ENCODE peak calls at places on chromosomes 4 and X, in five cellular contexts. I is IMR-90, N is A549, H is H1, G is HepG2. D is an unnamed sample.

GRCh38 chr4:16897351-16897750 is 1.1 kb downstream of the LDB2 start:
- DNase-seq in I (peak; percentile 30), N (no peak), H (no peak), G (no peak), D (no peak)

GRCh38 chrX:31258163-31258562 is 186.3 kb upstream of the FTHL17 start:
- DNase-seq in I (no peak), N (no peak), H (no peak), G (no peak), D (no peak)

GRCh38 chr4:79042079-79042674 is 102.9 kb upstream of the PAQR3 start:
- DNase-seq in I (peak; percentile 22), N (peak; percentile 12), H (no peak), G (peak; percentile 3), D (peak; percentile 51)

GRCh38 chr4:130073145-130073790 is 977.3 kb downstream of the C4orf33 start:
- DNase-seq in I (no peak), N (no peak), H (no peak), G (peak; percentile 8), D (no peak)

GRCh38 chr4:186755550-186756519 is 32.2 kb upstream of the FAT1 start:
- DNase-seq in I (peak; percentile 22), N (peak; percentile 24), H (no peak), G (peak; percentile 97), D (no peak)

GRCh38 chr4:8294036-8294435 is 24.5 kb downstream of the HTRA3 start:
- DNase-seq in I (no peak), N (no peak), H (no peak), G (no peak), D (no peak)

GRCh38 chr4:163484906-163485305 is 9.6 kb upstream of the TMA16 start:
- DNase-seq in I (peak; percentile 51), N (peak; percentile 49), H (peak; percentile 76), G (peak; percentile 41), D (peak; percentile 58)

GRCh38 chr4:43277003-43277402 is 384.5 kb downstream of the GRXCR1 start:
- DNase-seq in I (peak; percentile 69), N (no peak), H (no peak), G (no peak), D (no peak)

GRCh38 chrX:74420194-74421035 is 878 bp upstream of the SLC16A2 start:
- DNase-seq in I (peak; percentile 48), N (peak; percentile 64), H (peak; percentile 68), G (no peak), D (no peak)

GRCh38 chr4:171565130-171565788 is 247.9 kb upstream of the GALNTL6 start:
- DNase-seq in I (no peak), N (no peak), H (no peak), G (no peak), D (no peak)

GRCh38 chr4:185541251-185541671 is 6.0 kb upstream of the PDLIM3 start:
- DNase-seq in I (no peak), N (no peak), H (no peak), G (no peak), D (no peak)

GRCh38 chr4:98447648-98448047 is 186.5 kb downstream of the RAP1GDS1 start:
- DNase-seq in I (no peak), N (no peak), H (peak; percentile 51), G (no peak), D (no peak)

GRCh38 chr4:107034982-107035710 is 967 bp downstream of the DKK2 start:
- DNase-seq in I (peak; percentile 3), N (no peak), H (no peak), G (no peak), D (no peak)

GRCh38 chrX:150361777-150362351 is 1.3 kb upstream of the MAMLD1 start:
- DNase-seq in I (peak; percentile 29), N (peak; percentile 28), H (peak; percentile 47), G (no peak), D (no peak)

GRCh38 chr4:3532714-3533336 is 603 bp upstream of the LRPAP1 start:
- DNase-seq in I (no peak), N (no peak), H (no peak), G (no peak), D (no peak)

GRCh38 chr4:137274404-137274803 is 257.9 kb downstream of the PCDH18 start:
- DNase-seq in I (peak; percentile 38), N (no peak), H (no peak), G (no peak), D (no peak)

GRCh38 chr4:76926841-76927240 is 22.7 kb upstream of the SEPTIN11 start:
- DNase-seq in I (no peak), N (no peak), H (no peak), G (no peak), D (no peak)

GRCh38 chr4:6364581-6364980 is 94.9 kb downstream of the WFS1 start:
- DNase-seq in I (no peak), N (no peak), H (no peak), G (no peak), D (no peak)

GRCh38 chrX:47380268-47380667 is 9.9 kb downstream of the ZNF157 start:
- DNase-seq in I (no peak), N (no peak), H (no peak), G (peak; percentile 19), D (no peak)

GRCh38 chr4:1752284-1753041 is 31.1 kb downstream of the TACC3 start:
- DNase-seq in I (peak; percentile 7), N (no peak), H (no peak), G (peak; percentile 69), D (peak; percentile 51)

GRCh38 chr4:38805530-38806145 is 1.0 kb upstream of the TLR1 start:
- DNase-seq in I (no peak), N (no peak), H (no peak), G (no peak), D (peak; percentile 20)

GRCh38 chr4:188005561-188005960 is 10.0 kb downstream of the ZFP42 start:
- DNase-seq in I (no peak), N (no peak), H (no peak), G (no peak), D (no peak)

GRCh38 chr4:170089274-170089742 is 448 bp downstream of the AADAT start:
- DNase-seq in I (peak; percentile 39), N (peak; percentile 19), H (no peak), G (peak; percentile 34), D (no peak)

GRCh38 chr4:124806403-124806802 is 93.9 kb upstream of the ANKRD50 start:
- DNase-seq in I (peak; percentile 63), N (no peak), H (no peak), G (no peak), D (no peak)

GRCh38 chrX:13721371-13721770 is 13.0 kb downstream of the TRAPPC2 start:
- DNase-seq in I (peak; percentile 46), N (no peak), H (no peak), G (no peak), D (no peak)

GRCh38 chrX:41332408-41332987 is 1.5 kb upstream of the DDX3X start:
- DNase-seq in I (peak; percentile 44), N (peak; percentile 49), H (no peak), G (no peak), D (no peak)

GRCh38 chr4:82044141-82044993 is 329.4 kb downstream of the HNRNPD start:
- DNase-seq in I (peak; percentile 0), N (peak; percentile 18), H (peak; percentile 84), G (no peak), D (peak; percentile 5)

GRCh38 chr4:48137766-48138349 is 3.8 kb upstream of the TXK start:
- DNase-seq in I (no peak), N (no peak), H (no peak), G (no peak), D (no peak)

DNA sequence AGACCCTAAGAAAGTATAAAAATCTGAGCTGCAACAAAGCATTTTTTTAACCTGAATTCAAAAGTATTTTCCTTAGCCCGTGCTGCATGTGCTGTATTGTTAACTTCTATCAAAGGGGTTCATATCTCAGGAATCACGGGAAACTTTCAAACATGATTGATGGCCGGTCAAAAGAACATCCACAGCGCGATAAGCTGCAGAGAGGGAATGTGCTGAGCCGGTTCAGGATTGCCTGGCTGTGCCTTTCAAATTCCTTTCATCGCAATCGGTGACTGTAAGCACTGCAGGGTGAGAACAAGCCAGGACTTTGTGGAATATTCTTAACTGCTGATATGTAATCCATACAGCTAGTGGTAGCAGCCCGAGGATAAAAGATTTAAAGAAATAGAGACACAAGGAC is 210.9 kb upstream of the NOCT start:
- DNase-seq in I (peak; percentile 7), N (no peak), H (no peak), G (no peak), D (no peak)
- TF ChIP-seq MAFK in I (no peak), N (no peak), H (no peak), G (no peak), D (no peak)

DNA sequence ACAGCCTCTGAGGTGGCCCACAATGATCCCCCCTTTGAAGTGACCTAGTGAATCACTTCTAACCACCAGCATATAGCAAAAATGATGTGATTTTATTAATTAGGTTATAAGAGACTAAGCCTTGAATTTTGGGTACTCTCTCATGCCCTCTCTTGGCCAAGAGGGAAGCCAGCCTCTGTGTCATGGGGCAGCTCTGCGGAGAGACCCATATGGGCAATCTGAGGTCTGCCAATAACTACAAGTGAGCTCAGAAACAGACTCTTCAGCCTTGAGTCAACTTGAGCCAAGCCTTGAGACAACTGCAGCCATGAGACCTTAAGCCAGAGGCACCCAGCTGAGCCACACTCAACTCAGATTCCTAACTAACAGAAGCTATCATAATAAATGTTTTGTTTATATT is 45.7 kb downstream of the MANBA start:
- DNase-seq in I (no peak), N (no peak), H (no peak), G (no peak), D (no peak)
- TF ChIP-seq MAFK in I (no peak), N (no peak), H (no peak), G (no peak), D (no peak)

GRCh38 chr4:159105761-159106243 is 2.9 kb downstream of the RAPGEF2 start:
- DNase-seq in I (peak; percentile 85), N (no peak), H (no peak), G (peak; percentile 59), D (no peak)

GRCh38 chr4:159108124-159108523 is 5.2 kb downstream of the RAPGEF2 start:
- DNase-seq in I (no peak), N (no peak), H (no peak), G (no peak), D (no peak)

GRCh38 chr4:159106636-159107035 is 3.8 kb downstream of the RAPGEF2 start:
- DNase-seq in I (peak; percentile 45), N (no peak), H (no peak), G (no peak), D (no peak)

GRCh38 chr4:159105063-159105414 is 2.2 kb downstream of the RAPGEF2 start:
- DNase-seq in I (peak; percentile 61), N (no peak), H (no peak), G (no peak), D (no peak)

DNA sequence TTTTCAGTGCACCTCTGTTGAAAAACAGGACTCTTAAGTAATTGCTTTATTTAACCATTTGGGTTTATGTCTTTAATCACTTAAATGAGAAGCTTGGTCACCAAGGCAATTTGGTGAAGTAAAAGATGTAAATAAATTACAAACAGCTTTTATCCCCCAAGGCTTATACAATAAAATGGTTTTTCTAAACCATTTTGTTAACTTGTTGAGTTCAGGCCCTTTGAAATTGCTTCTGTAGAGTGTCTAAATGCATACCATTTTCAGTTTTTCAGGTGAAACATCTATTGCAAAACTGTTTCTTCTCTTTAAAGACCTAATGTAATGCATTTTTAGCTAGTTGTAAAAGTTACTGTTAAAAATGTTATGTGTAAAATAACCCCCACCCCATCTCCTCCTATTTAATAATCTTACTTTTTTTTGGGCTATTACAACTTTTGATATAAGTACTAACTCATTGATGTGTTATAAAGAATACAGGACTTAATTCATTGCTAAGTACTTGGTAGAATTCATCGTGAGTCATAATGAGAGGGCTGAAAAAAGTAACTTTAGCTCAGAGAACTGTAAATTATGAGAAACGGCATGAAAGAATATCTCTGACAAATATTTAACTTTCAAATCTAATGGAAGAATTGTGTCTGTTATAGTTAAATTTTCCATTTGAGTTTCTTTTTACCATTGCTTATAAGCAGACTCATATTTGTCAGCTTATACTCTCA is 4.5 kb downstream of the RAPGEF2 start:
- DNase-seq in I (peak; percentile 55), N (no peak), H (no peak), G (no peak), D (no peak)
- TF ChIP-seq MAFK in I (no peak), N (no peak), H (no peak), G (no peak), D (no peak)

GRCh38 chr4:4711902-4712301 is 147.6 kb upstream of the MSX1 start:
- DNase-seq in I (no peak), N (no peak), H (no peak), G (no peak), D (no peak)
- TF ChIP-seq MAFK in I (no peak), N (no peak), H (no peak), G (no peak), D (no peak)